ENCODE peak calls at places on chromosome 4, in five cellular contexts. C is activated CD4-positive, alpha-beta T cell treated with anti-CD3 and anti-CD28 coated beads for 24 hours; S is stimulated activated CD8-positive, alpha-beta memory T cell treated with anti-CD3 and anti-CD28 coated beads, Interleukin-7, amount 100 ng/mL, for 24 hours; L is Right ventricle myocardium superior; U is occipital lobe. Q is an unnamed sample.

GRCh38 chr4:6999172-7000086 is 43.7 kb upstream of the TADA2B start:
- DNase-seq in L (no peak), U (no peak), C (no peak), S (no peak), Q (no peak)

GRCh38 chr4:63123441-63123840 is 1285.8 kb downstream of the TECRL start:
- DNase-seq in C (no peak), S (no peak), U (no peak), L (no peak), Q (no peak)

GRCh38 chr4:161573836-161574235 is 590.0 kb downstream of the FSTL5 start:
- DNase-seq in S (no peak), C (no peak), L (no peak), U (no peak), Q (no peak)

GRCh38 chr4:58413849-58414248 is 1303.7 kb upstream of the IGFBP7 start:
- DNase-seq in C (no peak), U (no peak), S (no peak), L (no peak), Q (no peak)

GRCh38 chr4:153780221-153780620 is 8.7 kb downstream of the SFRP2 start:
- DNase-seq in U (no peak), L (no peak), C (no peak), S (no peak), Q (no peak)

GRCh38 chr4:75848891-75849290 is 53.4 kb downstream of the PPEF2 start:
- DNase-seq in S (no peak), C (no peak), U (no peak), L (no peak), Q (no peak)

GRCh38 chr4:40196724-40197281 is at the start of gene RHOH:
- DNase-seq in C (peak), U (no peak), S (peak), L (no peak), Q (no peak)

GRCh38 chr4:174133525-174133924 is 149.9 kb downstream of the FBXO8 start:
- DNase-seq in S (no peak), C (no peak), U (no peak), L (no peak), Q (no peak)

GRCh38 chr4:71212216-71212615 is 126.6 kb upstream of the SLC4A4 start:
- DNase-seq in S (no peak), U (no peak), C (no peak), L (no peak), Q (no peak)

Q was measured in islet precursor cell.